ENCODE peak calls at places on chromosomes 2 and 18, in five cellular contexts. S, L, G, I and V are unnamed samples.

GRCh38 chr2:232522014-232522854 is 2.0 kb downstream of the PRSS56 start:
- DNase-seq in S (peak; percentile 65), L (no peak), G (no peak), I (peak; percentile 94), V (peak; percentile 9)

GRCh38 chr2:200159829-200160781 is 146.4 kb upstream of the SPATS2L start:
- DNase-seq in S (no peak), L (no peak), G (peak; percentile 53), I (no peak), V (peak; percentile 64)

GRCh38 chr2:78540255-78540654 is 485.2 kb upstream of the REG3G start:
- DNase-seq in S (no peak), L (no peak), G (no peak), I (no peak), V (no peak)

GRCh38 chr2:191675807-191676667 is 1.9 kb upstream of the NABP1 start:
- DNase-seq in S (no peak), L (no peak), G (no peak), I (no peak), V (no peak)

GRCh38 chr2:32688511-32688910 is 60.7 kb downstream of the TTC27 start:
- DNase-seq in S (no peak), L (no peak), G (peak; percentile 67), I (no peak), V (peak; percentile 47)

GRCh38 chr2:169105433-169105832 is 36.1 kb downstream of the DHRS9 start:
- DNase-seq in S (no peak), L (no peak), G (no peak), I (no peak), V (no peak)

GRCh38 chr18:74284501-74285004 is 7.2 kb downstream of the CYB5A start:
- DNase-seq in S (no peak), L (no peak), G (no peak), I (no peak), V (no peak)

GRCh38 chr2:17303054-17303453 is 215.2 kb downstream of the RAD51AP2 start:
- DNase-seq in S (no peak), L (peak; percentile 55), G (peak; percentile 81), I (no peak), V (peak; percentile 54)

GRCh38 chr2:121709776-121710469 is 26.8 kb downstream of the NIFK start:
- DNase-seq in S (no peak), L (no peak), G (no peak), I (no peak), V (no peak)

GRCh38 chr18:335741-336140 is 67.9 kb upstream of the THOC1 start:
- DNase-seq in S (no peak), L (no peak), G (no peak), I (no peak), V (no peak)

GRCh38 chr2:236512267-236512666 is 57.4 kb upstream of the ACKR3 start:
- DNase-seq in S (no peak), L (no peak), G (no peak), I (no peak), V (no peak)

GRCh38 chr2:8541223-8541622 is 140.6 kb upstream of the ID2 start:
- DNase-seq in S (peak; percentile 14), L (no peak), G (no peak), I (no peak), V (no peak)
- H3K14ac ChIP-seq in S (no peak overlapping the region), L (no peak overlapping the region), G (no peak overlapping the region), I (no peak overlapping the region), V (no peak overlapping the region)

GRCh38 chr2:230996661-230997060 is 740 bp downstream of the SPATA3 start:
- DNase-seq in S (no peak), L (no peak), G (no peak), I (no peak), V (no peak)

GRCh38 chr2:231000211-231000904 is 4.4 kb downstream of the SPATA3 start:
- DNase-seq in S (peak; percentile 84), L (no peak), G (no peak), I (peak; percentile 70), V (no peak)

GRCh38 chr2:231001036-231001435 is 5.1 kb downstream of the SPATA3 start:
- DNase-seq in S (no peak), L (no peak), G (no peak), I (no peak), V (no peak)

GRCh38 chr2:230999477-230999876 is 3.6 kb downstream of the SPATA3 start:
- DNase-seq in S (no peak), L (no peak), G (no peak), I (no peak), V (no peak)

DNA sequence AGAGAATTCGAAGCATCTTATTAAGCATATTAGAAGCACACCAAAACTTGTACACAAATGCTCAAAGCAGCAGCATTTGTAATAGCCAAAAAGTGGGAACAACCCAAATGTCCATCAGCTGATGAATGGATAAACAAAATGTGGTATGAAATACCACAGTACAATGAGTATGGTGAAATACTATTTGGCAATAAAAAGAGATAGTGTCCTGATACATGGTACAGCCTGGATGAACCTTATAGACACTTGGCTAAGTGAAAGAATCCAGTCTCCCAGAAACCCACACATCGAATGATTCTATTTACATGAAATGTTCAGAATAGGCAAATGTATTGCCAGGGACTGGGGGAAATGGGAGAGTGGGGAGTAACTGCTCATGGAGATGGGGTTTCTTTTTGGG is 3.0 kb downstream of the SPATA3 start:
- DNase-seq in S (no peak), L (no peak), G (no peak), I (no peak), V (no peak)
- H4K91ac ChIP-seq in S (no peak overlapping the region), L (no peak overlapping the region), G (no peak overlapping the region), I (no peak overlapping the region), V (no peak overlapping the region)

DNA sequence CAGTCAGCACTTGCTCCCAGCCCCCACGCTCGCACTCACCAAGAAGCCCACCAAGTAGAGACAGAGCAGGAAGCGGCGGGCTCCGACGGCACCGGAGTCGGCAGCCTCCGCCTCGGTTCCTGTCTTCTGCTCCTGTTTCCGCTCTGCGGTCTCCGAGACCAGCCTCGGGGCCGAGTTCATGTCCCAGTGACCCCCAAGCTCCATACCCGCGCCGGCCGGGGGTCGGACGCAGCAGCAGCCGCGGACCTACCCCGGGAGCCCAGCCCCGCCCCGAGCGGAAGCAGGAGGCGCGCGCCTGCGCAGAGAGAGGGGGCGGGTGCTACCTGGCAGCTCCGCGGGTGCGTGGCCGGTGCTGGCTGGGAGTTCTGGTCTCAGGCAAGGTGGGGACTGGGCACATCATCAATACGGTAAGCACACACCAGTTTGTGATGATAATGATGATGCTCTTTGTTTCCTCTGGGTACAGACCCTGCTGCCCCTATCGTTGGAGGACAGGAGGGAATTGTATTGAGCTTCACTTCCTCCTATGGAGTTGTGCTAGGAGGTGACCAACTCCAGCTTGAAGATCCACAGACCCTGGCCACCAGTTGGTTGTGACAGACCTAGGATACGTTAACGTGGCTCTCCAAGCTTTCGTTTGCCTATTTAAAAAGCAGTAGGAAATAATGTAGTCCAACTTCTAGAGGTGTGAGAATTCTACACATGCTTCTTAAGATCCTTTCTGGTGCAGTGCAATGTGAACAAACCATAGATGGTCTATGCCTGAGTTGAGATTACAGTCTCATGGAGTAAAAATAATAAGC is 25.0 kb upstream of the TMEM182 start:
- DNase-seq in S (peak; percentile 85), L (peak; percentile 64), G (peak; percentile 39), I (peak; percentile 91), V (peak; percentile 67)
- H3K14ac ChIP-seq in S (peak overlapping the region; percentile 43), L (peak overlapping the region; percentile 90), G (peak overlapping the region; percentile 97), I (no peak overlapping the region), V (peak overlapping the region; percentile 83)

DNA sequence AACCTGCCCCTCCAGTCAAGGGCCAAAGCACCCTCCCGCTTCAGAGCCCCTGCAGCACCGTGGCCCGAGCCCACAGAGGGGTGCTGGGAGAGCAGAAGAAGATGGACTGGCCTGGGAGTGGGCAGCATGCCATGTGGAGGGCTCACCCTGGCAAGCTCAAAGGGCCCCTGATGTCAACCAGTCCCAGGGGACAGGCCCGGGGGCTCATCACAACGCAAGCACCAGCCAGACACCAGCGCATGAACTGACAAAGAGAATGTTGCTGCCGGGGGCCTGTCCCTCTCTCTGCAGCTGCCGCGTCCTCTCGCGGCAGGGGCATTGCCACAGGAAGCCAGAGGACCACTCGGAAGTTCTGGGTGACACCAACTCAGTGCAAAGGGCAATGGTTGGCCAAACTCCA is 30.3 kb upstream of the BIN1 start:
- DNase-seq in S (no peak), L (no peak), G (no peak), I (peak; percentile 39), V (no peak)
- H4K91ac ChIP-seq in S (no peak overlapping the region), L (no peak overlapping the region), G (no peak overlapping the region), I (no peak overlapping the region), V (no peak overlapping the region)

GRCh38 chr2:44286884-44287638 is 11.8 kb downstream of the SLC3A1 start:
- DNase-seq in S (no peak), L (no peak), G (no peak), I (no peak), V (no peak)

GRCh38 chr2:44285237-44285636 is 10.0 kb downstream of the SLC3A1 start:
- DNase-seq in S (no peak), L (no peak), G (no peak), I (no peak), V (no peak)

GRCh38 chr2:44283116-44283666 is 7.9 kb downstream of the SLC3A1 start:
- DNase-seq in S (no peak), L (no peak), G (no peak), I (no peak), V (no peak)

GRCh38 chr2:44290271-44290670 is 15.0 kb downstream of the SLC3A1 start:
- DNase-seq in S (no peak), L (no peak), G (peak; percentile 73), I (no peak), V (peak; percentile 83)

DNA sequence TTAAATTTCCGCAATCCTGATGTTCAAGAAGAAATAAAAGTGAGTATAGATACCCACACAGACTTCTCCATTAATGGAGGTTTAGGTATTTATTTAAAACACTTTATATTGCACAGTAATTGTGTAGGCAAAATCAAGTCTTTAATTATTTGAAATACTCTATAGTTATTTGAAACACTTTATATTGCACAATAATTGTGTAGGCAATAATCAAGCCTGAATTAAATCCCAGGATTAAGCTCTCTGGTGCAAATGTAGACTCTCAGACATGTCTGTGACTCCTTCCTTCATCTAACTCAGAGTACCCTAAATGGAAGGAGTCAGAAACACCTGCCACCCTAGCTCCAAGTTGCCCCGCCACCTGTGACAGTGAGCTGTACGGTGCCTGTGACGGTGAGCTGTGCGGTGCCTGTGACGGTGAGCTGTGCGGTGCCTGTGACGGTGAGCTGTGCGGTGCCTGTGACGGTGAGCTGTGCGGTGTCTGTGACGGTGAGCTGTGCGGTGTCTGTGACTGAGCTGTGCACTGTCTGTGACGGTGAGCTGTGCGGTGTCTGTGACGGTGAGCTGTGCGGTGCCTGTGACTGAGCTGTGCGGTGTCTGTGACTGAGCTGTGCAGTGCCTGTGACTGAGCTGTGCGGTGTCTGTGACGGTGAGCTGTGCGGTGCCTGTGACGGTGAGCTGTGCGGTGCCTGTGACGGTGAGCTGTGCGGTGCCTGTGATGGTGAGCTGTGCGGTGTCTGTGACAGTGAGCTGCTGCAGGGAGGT is 11.0 kb downstream of the SLC3A1 start:
- DNase-seq in S (no peak), L (no peak), G (no peak), I (no peak), V (no peak)
- H3K14ac ChIP-seq in S (no peak overlapping the region), L (no peak overlapping the region), G (no peak overlapping the region), I (no peak overlapping the region), V (no peak overlapping the region)